ENCODE peak calls at places on chromosomes 11 and 22, in nine cellular contexts. R is stomach, Y is sigmoid colon, O is suprapubic skin, T is HCT116, Z is esophagus muscularis mucosa, I is heart left ventricle, L is tibial nerve, A is IMR-90. H is an unnamed sample.
A peak's percentile ranks its signal among the peaks of the same experiment; 100 is the strongest.

GRCh38 chr22:37079668-37080171 is 28.2 kb downstream of the KCTD17 start:
- DNase-seq in I (no peak), O (no peak), T (no peak), R (peak; percentile 41), Y (no peak), L (no peak), A (peak; percentile 76), Z (no peak), H (peak; percentile 31)

GRCh38 chr22:42116848-42117424 is 13.7 kb downstream of the CYP2D6 start:
- DNase-seq in R (no peak), T (no peak), Z (no peak), Y (no peak), I (no peak), A (peak; percentile 4), L (no peak), O (no peak), H (no peak)

GRCh38 chr11:117205211-117205818 is 6.1 kb downstream of the TAGLN start:
- DNase-seq in R (no peak), I (no peak), Y (no peak), Z (no peak), O (no peak), L (no peak), T (no peak), A (no peak), H (no peak)

GRCh38 chr11:123357990-123358827 is 71.9 kb upstream of the GRAMD1B start:
- DNase-seq in Y (no peak), L (no peak), R (no peak), O (no peak), T (no peak), I (peak; percentile 21), A (peak; percentile 2), Z (no peak), H (no peak)

GRCh38 chr11:1128333-1129142 is 29.2 kb upstream of the MUC5AC start:
- DNase-seq in L (no peak), A (no peak), T (no peak), I (no peak), O (no peak), R (peak; percentile 46), Y (peak; percentile 46), Z (no peak), H (no peak)

GRCh38 chr11:119513141-119513805 is 90.3 kb upstream of the THY1 start:
- DNase-seq in Z (no peak), L (no peak), O (no peak), T (no peak), R (no peak), Y (no peak), A (no peak), I (no peak), H (no peak)

GRCh38 chr11:203945-204586 is 3.1 kb downstream of the BET1L start:
- DNase-seq in R (peak; percentile 16), O (no peak), Y (peak; percentile 58), L (no peak), Z (no peak), I (no peak), A (no peak), T (no peak), H (no peak)

GRCh38 chr11:128341280-128341679 is 246.1 kb downstream of the ETS1 start:
- DNase-seq in L (no peak), O (no peak), T (no peak), I (peak; percentile 35), A (no peak), Y (no peak), R (no peak), Z (no peak), H (no peak)

GRCh38 chr22:44692662-44693007 is 9.4 kb upstream of the PRR5 start:
- DNase-seq in O (no peak), I (no peak), L (no peak), Y (no peak), R (no peak), Z (no peak), T (no peak), A (no peak), H (no peak)

GRCh38 chr22:42697542-42698013 is 23.1 kb downstream of the A4GALT start:
- DNase-seq in Z (no peak), Y (peak; percentile 97), R (peak; percentile 66), O (peak; percentile 84), A (peak; percentile 73), T (peak; percentile 49), L (peak; percentile 29), I (peak; percentile 93), H (peak; percentile 71)

GRCh38 chr22:26889794-26890193 is 232.4 kb downstream of the MIAT start:
- DNase-seq in Y (no peak), Z (peak; percentile 78), A (no peak), I (no peak), O (no peak), T (no peak), R (no peak), L (no peak), H (no peak)

GRCh38 chr11:101553891-101554292 is 29.9 kb downstream of the TRPC6 start:
- DNase-seq in Y (no peak), Z (no peak), R (no peak), T (no peak), A (peak; percentile 92), L (no peak), I (no peak), O (no peak), H (no peak)

GRCh38 chr11:101552893-101553292 is 30.9 kb downstream of the TRPC6 start:
- DNase-seq in Z (no peak), A (no peak), O (no peak), Y (no peak), T (no peak), I (no peak), L (no peak), R (no peak), H (no peak)

DNA sequence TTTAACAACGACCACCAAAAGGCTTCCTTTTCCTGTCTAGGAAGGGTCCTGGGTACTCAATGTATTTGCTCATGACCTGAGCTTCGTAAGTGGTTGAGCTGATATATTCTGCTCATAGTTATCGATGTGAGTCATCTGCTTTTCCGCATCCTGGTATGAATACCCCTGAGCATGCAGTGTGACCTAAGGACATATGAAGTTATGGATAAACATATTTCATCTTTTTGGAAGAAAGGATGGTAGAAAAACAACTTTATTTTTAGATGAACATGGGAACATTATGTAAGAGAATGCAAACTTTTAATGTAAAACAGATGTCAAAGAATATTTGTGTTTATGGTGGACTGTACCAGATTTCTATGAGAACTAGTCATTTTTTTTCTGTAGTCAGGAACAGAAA is 28.4 kb downstream of the TRPC6 start:
- DNase-seq in Y (no peak), O (no peak), R (no peak), A (peak; percentile 41), Z (no peak), T (no peak), L (no peak), I (no peak), H (no peak)
- H3K27ac ChIP-seq in Y (no peak overlapping the region), O (no peak overlapping the region), R (no peak overlapping the region), A (no peak overlapping the region), Z (no peak overlapping the region), T (no peak overlapping the region), L (no peak overlapping the region), I (no peak overlapping the region), H (no peak overlapping the region)

DNA sequence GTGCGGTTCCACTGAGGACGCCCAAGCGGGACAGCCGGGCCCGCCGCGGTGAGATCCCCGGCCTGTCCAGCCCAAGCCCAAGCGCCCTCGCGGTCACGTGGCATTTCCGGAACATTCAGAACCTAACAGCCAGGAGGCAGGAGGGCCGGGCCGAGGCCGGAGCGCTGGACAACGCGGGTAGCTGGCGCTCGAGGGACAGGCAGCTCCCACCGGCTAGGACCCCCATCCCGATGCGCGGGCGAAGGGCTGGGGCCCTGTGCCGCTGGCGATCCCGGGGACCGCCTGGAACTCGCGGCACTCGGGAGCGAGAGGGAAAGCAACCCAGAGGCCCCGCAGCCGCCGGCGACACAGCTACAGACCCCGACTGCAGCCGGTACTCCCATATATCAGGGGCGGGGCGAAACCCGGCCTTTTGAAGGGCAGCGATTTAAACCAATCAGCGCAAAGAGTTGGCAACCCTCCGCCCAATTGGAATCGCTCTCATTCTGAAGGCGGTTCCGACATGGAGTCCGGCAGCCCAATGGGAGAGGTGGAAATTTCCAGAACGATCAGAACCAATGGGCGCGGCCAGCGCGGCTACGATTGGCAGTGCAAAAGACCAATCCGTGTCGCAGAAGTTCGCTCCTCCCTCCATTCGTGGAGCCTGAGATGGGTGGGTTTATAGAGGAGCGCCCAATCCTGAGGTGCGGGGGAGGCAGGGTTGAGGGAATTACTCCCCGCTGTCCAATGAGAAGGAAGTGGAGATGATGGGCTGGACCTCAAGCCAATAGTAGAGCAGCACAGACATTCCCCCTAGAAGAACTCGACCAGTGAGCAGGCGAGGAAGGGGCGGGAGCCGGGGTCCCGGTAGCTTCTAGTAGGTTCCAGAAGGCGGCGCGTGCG is at the start of gene STIP1:
- DNase-seq in R (peak; percentile 99), O (peak; percentile 100), Y (peak; percentile 100), I (peak; percentile 100), T (peak; percentile 100), Z (peak; percentile 100), L (peak; percentile 99), A (peak; percentile 100), H (peak; percentile 98)
- TF ChIP-seq CTCF in R (peak; percentile 55), O (peak; percentile 42), Y (peak; percentile 56), I (peak; percentile 54), T (no peak), Z (peak; percentile 26), L (peak; percentile 80), A (peak; percentile 59), H (peak; percentile 28)

DNA sequence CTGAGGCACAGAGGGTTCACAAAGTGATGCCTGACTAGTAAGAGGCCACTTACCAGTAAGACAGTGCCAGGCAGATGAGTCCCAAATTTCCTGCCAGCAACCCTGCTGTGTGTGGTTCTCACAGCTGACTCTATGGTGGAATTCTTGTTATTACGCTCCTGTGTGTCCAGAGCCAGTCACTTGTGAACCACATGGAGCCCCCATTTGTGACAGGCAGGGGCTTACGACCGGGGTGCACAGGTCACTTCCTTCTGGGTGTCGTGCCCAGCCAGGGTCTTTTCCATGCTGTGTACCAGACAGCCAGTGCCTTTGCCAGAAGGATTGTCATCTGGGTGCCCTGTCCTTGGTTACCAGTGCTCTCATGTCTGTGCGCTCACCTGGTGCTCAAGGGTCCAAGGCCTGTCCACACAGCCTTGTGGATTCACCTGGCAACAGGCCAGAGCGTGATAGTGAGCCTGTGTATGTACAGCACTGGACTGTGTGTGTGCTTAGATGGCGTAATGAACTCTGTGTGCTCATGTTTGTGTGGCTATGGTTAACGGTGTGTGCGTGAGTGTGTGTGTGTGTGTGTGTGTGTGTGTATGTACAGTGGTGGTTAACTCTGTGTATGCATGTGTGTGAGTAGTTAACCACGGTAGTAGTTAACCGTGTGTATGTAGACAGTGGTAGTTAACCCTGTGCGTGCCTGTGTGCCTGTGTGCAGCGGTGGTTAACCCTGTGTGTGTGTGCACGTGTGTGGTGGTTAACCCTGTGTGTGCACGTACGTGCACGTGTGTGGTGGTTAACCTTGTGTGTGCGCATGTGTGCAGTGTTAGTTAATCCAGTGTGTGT is 18.6 kb downstream of the GRAMD4 start:
- DNase-seq in Y (no peak), T (no peak), I (no peak), Z (no peak), O (no peak), L (no peak), R (peak; percentile 65), A (peak; percentile 33), H (peak; percentile 57)
- TF ChIP-seq POLR2A in Y (no peak), T (no peak), I (no peak), Z (no peak), O (no peak), L (no peak), R (no peak), A (no peak), H (no peak)

DNA sequence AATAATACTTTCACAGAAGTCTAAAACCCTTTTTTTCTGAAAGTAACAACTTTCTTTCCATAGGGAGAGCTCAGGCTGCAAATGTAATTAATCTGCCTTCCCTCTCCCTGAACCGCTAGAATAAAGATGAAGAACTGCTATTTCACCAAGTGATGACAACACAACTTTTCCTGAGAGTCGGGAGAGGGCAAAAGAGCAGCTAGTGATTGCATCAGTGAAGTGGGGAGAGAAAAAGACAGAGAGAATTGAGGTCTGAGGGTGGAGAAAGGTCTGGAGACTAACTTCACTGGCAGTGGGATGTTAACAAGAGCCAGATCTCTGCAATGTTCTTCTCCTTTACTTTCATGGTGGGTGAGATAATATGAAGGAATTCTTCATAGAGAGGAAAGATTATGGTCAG is 10.9 kb upstream of the MPEG1 start:
- DNase-seq in L (no peak), I (no peak), A (no peak), Y (no peak), R (no peak), T (no peak), O (no peak), Z (no peak), H (no peak)
- H3K27ac ChIP-seq in L (no peak overlapping the region), I (peak overlapping the region; percentile 64), A (peak overlapping the region; percentile 80), Y (peak overlapping the region; percentile 63), R (peak overlapping the region; percentile 84), T (no peak overlapping the region), O (peak overlapping the region; percentile 30), Z (peak overlapping the region; percentile 65), H (peak overlapping the region; percentile 57)

H was measured in body of pancreas.